ENCODE peak calls at places on chromosomes 16 and 17, in seven cellular contexts. M is stimulated activated naive CD4-positive, alpha-beta T cell treated with Interleukin-2 at 50 U/mL for 16 hours; Y is esophagus squamous epithelium; P is NCI-H1436 treated with DMSO at 0.1 percent for 48 hours; V is GM12891; I is brain microvascular endothelial cell; W is ovary. D is an unnamed sample.

GRCh38 chr17:1455291-1455747 is 713 bp downstream of the CRK start:
- DNase-seq in V (no peak), I (peak), P (no peak), M (peak), W (peak), Y (no peak), D (no peak)

GRCh38 chr17:80443916-80444708 is 29.1 kb downstream of the ENDOV start:
- DNase-seq in M (no peak), Y (no peak), V (no peak), I (no peak), P (no peak), W (no peak), D (no peak)

GRCh38 chr17:7307686-7308624 is 527 bp downstream of the EIF5A start:
- DNase-seq in I (no peak), Y (no peak), M (peak), P (no peak), W (peak), V (no peak), D (peak)

GRCh38 chr17:17328251-17328650 is 25.1 kb downstream of the NT5M start:
- DNase-seq in M (no peak), V (no peak), W (no peak), I (no peak), Y (no peak), P (no peak), D (no peak)

GRCh38 chr16:10944249-10945064 is at the start of gene CLEC16A:
- DNase-seq in P (peak), I (peak), Y (peak), V (peak), W (peak), M (peak), D (peak)

GRCh38 chr17:61517843-61518606 is 65.8 kb downstream of the TBX4 start:
- DNase-seq in I (no peak), Y (no peak), W (no peak), M (no peak), P (no peak), V (no peak), D (no peak)

GRCh38 chr16:73036074-73036826 is 11.7 kb downstream of the ZFHX3 start:
- DNase-seq in Y (no peak), M (no peak), W (no peak), I (no peak), V (no peak), P (no peak), D (no peak)

GRCh38 chr16:68981971-68982370 is 123.5 kb upstream of the HAS3 start:
- DNase-seq in M (no peak), P (no peak), Y (no peak), W (no peak), V (no peak), I (no peak), D (no peak)

GRCh38 chr17:73175962-73176565 is 11.3 kb downstream of the SSTR2 start:
- DNase-seq in Y (no peak), P (no peak), M (no peak), I (no peak), V (no peak), W (no peak), D (no peak)

GRCh38 chr17:16872836-16873653 is 98.9 kb downstream of the TNFRSF13B start:
- DNase-seq in P (no peak), Y (no peak), W (no peak), I (no peak), M (no peak), V (peak), D (no peak)

GRCh38 chr17:10198509-10199249 is at the start of gene GAS7:
- DNase-seq in I (no peak), V (peak), W (peak), Y (no peak), M (no peak), P (no peak), D (no peak)

GRCh38 chr17:70535986-70536385 is 366.7 kb downstream of the KCNJ2 start:
- DNase-seq in V (no peak), Y (no peak), W (no peak), P (no peak), I (no peak), M (no peak), D (no peak)

GRCh38 chr17:4536742-4537411 is 18.3 kb downstream of the MYBBP1A start:
- DNase-seq in W (peak), P (no peak), M (no peak), Y (no peak), V (no peak), I (no peak), D (no peak)

GRCh38 chr17:4162775-4163498 is 19.9 kb downstream of the CYB5D2 start:
- DNase-seq in V (no peak), Y (no peak), P (no peak), I (no peak), M (no peak), W (no peak), D (no peak)

GRCh38 chr17:29571883-29572681 is 3.6 kb downstream of the TP53I13 start:
- DNase-seq in W (peak), P (no peak), V (no peak), M (no peak), I (no peak), Y (no peak), D (no peak)

GRCh38 chr16:57036315-57036714 is 47.0 kb downstream of the NLRC5 start:
- DNase-seq in V (no peak), Y (no peak), M (no peak), P (no peak), I (no peak), W (no peak), D (no peak)

GRCh38 chr16:28842696-28843095 is 3.5 kb downstream of the TUFM start:
- DNase-seq in P (no peak), I (no peak), W (no peak), Y (no peak), M (no peak), V (no peak), D (no peak)

GRCh38 chr17:80264048-80264792 is 3.6 kb downstream of the RNF213 start:
- DNase-seq in M (peak), P (no peak), Y (no peak), I (no peak), V (no peak), W (no peak), D (peak)

GRCh38 chr16:85941863-85942644 is 43.1 kb downstream of the IRF8 start:
- DNase-seq in P (no peak), I (no peak), V (no peak), M (no peak), W (no peak), Y (no peak), D (no peak)

GRCh38 chr17:73267648-73268537 is 6.2 kb upstream of the CPSF4L start:
- DNase-seq in P (no peak), W (peak), Y (no peak), I (no peak), M (no peak), V (no peak), D (no peak)

GRCh38 chr16:17070882-17071592 is 399.7 kb downstream of the XYLT1 start:
- DNase-seq in W (peak), Y (peak), M (peak), P (peak), I (no peak), V (peak), D (no peak)

GRCh38 chr17:35390663-35391062 is 17.2 kb upstream of the SLFN11 start:
- DNase-seq in W (no peak), Y (no peak), M (no peak), P (no peak), I (no peak), V (no peak), D (no peak)

GRCh38 chr16:11233727-11234376 is 22.2 kb downstream of the SOCS1 start:
- DNase-seq in Y (no peak), W (no peak), P (no peak), V (no peak), M (peak), I (no peak), D (peak)

GRCh38 chr16:27515874-27516353 is 33.8 kb downstream of the GTF3C1 start:
- DNase-seq in W (no peak), I (peak), V (peak), Y (no peak), P (no peak), M (no peak), D (no peak)

GRCh38 chr17:28996554-28997096 is 9.2 kb downstream of the SEZ6 start:
- DNase-seq in Y (no peak), M (no peak), W (no peak), I (no peak), V (no peak), P (no peak), D (no peak)

GRCh38 chr16:85382717-85383118 is 230.4 kb upstream of the GSE1 start:
- DNase-seq in Y (no peak), P (no peak), W (no peak), M (no peak), I (no peak), V (no peak), D (no peak)

GRCh38 chr17:27701963-27702362 is 71.0 kb downstream of the LGALS9 start:
- DNase-seq in M (no peak), Y (no peak), I (no peak), W (no peak), P (no peak), V (no peak), D (no peak)

GRCh38 chr17:78338860-78339259 is 21.0 kb downstream of the SOCS3 start:
- DNase-seq in I (no peak), V (no peak), M (peak), Y (no peak), P (no peak), W (no peak), D (no peak)

GRCh38 chr16:56984639-56985038 is 4.7 kb upstream of the NLRC5 start:
- DNase-seq in P (no peak), V (no peak), I (no peak), W (no peak), Y (no peak), M (no peak), D (no peak)

GRCh38 chr17:42050360-42051012 is at the start of gene C17orf113:
- DNase-seq in M (peak), P (no peak), Y (no peak), I (peak), V (peak), W (peak), D (peak)

GRCh38 chr16:50260206-50261159 is 5.9 kb upstream of the ADCY7 start:
- DNase-seq in P (no peak), V (no peak), W (peak), M (no peak), Y (no peak), I (no peak), D (no peak)

GRCh38 chr16:400061-400540 is 1.6 kb upstream of the DECR2 start:
- DNase-seq in I (no peak), Y (no peak), P (no peak), V (no peak), M (no peak), W (no peak), D (no peak)